ENCODE peak calls at places on chromosomes 11 and 22, in seven cellular contexts. U is psoas muscle, L is lower leg skin, Q is OCI-LY7, W is NB4, X is esophagus squamous epithelium, C is fibroblast of the aortic adventitia. H is an unnamed sample.

GRCh38 chr11:19777032-19777341 is 64.3 kb downstream of the NAV2 start:
- DNase-seq in U (no peak), L (no peak), Q (no peak), W (no peak), X (no peak), C (no peak), H (no peak)

GRCh38 chr11:72195518-72195917 is 3.6 kb downstream of the FOLR1 start:
- DNase-seq in U (no peak), L (no peak), Q (no peak), W (no peak), X (no peak), C (no peak), H (no peak)

GRCh38 chr11:126150256-126150655 is 61.2 kb downstream of the RPUSD4 start:
- DNase-seq in U (no peak), L (no peak), Q (no peak), W (no peak), X (no peak), C (no peak), H (no peak)

GRCh38 chr11:122334546-122335375 is 218.7 kb upstream of the BLID start:
- DNase-seq in U (no peak), L (no peak), Q (no peak), W (peak; percentile 53), X (no peak), C (peak; percentile 76), H (peak; percentile 25)

GRCh38 chr11:101692980-101693379 is 109.2 kb upstream of the TRPC6 start:
- DNase-seq in U (no peak), L (no peak), Q (no peak), W (no peak), X (no peak), C (no peak), H (no peak)

GRCh38 chr11:120344302-120345004 is 8.2 kb downstream of the ARHGEF12 start:
- DNase-seq in U (no peak), L (no peak), Q (peak; percentile 83), W (peak; percentile 94), X (no peak), C (no peak), H (peak; percentile 92)

GRCh38 chr11:120608061-120608460 is 96.5 kb downstream of the GRIK4 start:
- DNase-seq in U (no peak), L (no peak), Q (no peak), W (no peak), X (no peak), C (no peak), H (no peak)

GRCh38 chr11:3157381-3158130 is 7.6 kb downstream of the OSBPL5 start:
- DNase-seq in U (peak; percentile 55), L (no peak), Q (peak; percentile 45), W (peak; percentile 96), X (no peak), C (no peak), H (no peak)

GRCh38 chr11:47565340-47566165 is at the start of gene PTPMT1:
- DNase-seq in U (peak; percentile 86), L (peak; percentile 91), Q (peak; percentile 69), W (peak; percentile 90), X (no peak), C (peak; percentile 46), H (peak; percentile 72)

GRCh38 chr11:73206751-73207280 is 11.3 kb upstream of the P2RY2 start:
- DNase-seq in U (no peak), L (no peak), Q (no peak), W (no peak), X (no peak), C (no peak), H (peak; percentile 3)

GRCh38 chr11:10398525-10398924 is 56.5 kb upstream of the AMPD3 start:
- DNase-seq in U (no peak), L (peak; percentile 84), Q (no peak), W (peak; percentile 67), X (no peak), C (no peak), H (no peak)

GRCh38 chr11:76206327-76207081 is at the start of gene WNT11:
- DNase-seq in U (peak; percentile 82), L (peak; percentile 92), Q (no peak), W (peak; percentile 82), X (no peak), C (peak; percentile 22), H (peak; percentile 29)

GRCh38 chr22:46049726-46050450 is 72.9 kb upstream of the WNT7B start:
- DNase-seq in U (peak; percentile 53), L (peak; percentile 84), Q (no peak), W (peak; percentile 19), X (no peak), C (no peak), H (no peak)

GRCh38 chr11:88402192-88402715 is 64.7 kb upstream of the CTSC start:
- DNase-seq in U (no peak), L (no peak), Q (no peak), W (no peak), X (no peak), C (peak; percentile 80), H (peak; percentile 93)

GRCh38 chr11:7904910-7905309 is 26.2 kb downstream of the OR10A6 start:
- DNase-seq in U (no peak), L (no peak), Q (no peak), W (no peak), X (no peak), C (peak; percentile 79), H (peak; percentile 28)
- TF ChIP-seq CTCF in U (no peak), L (no peak), Q (peak; percentile 13), W (no peak), X (no peak), C (peak; percentile 63), H (peak; percentile 28)

GRCh38 chr11:57529012-57529411 is 1.5 kb downstream of the TIMM10 start:
- DNase-seq in U (no peak), L (no peak), Q (no peak), W (no peak), X (no peak), C (no peak), H (no peak)

GRCh38 chr11:57530596-57531507 is at the start of gene TIMM10:
- DNase-seq in U (peak; percentile 97), L (peak; percentile 99), Q (peak; percentile 99), W (peak; percentile 99), X (peak; percentile 89), C (peak; percentile 94), H (peak; percentile 95)

GRCh38 chr11:57523419-57523818 is 7.1 kb downstream of the TIMM10 start:
- DNase-seq in U (no peak), L (no peak), Q (no peak), W (no peak), X (no peak), C (no peak), H (no peak)

GRCh38 chr11:57530215-57530595 is 349 bp downstream of the TIMM10 start:
- DNase-seq in U (no peak), L (no peak), Q (peak; percentile 25), W (peak; percentile 33), X (no peak), C (no peak), H (no peak)

DNA sequence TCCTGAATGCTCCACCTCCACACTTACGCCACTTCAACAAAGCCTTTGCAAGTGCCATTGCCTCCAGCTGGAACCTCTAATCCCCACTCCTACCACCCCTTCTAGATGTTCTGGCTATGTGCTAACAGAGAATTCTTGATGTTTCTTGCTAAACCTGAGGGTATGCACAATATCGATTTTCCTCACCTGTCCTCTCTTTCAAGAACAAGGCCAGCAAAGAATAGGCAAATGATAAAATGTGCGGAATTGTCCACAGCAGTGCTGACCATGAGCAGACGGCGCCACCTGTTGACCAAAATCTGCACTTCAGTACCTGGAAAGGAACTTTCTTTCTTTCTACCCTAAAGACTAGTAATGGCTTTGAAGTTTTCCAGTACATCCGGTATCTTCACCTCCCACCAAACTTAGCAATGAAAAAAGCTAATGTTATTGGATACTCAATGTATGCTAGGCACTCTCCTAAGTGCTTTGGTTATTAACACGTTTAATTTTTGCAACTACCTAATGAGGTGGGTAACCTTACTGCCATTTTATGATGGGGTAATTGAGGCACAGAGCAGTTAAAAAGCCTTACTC is 3.4 kb downstream of the TIMM10 start:
- DNase-seq in U (peak; percentile 79), L (peak; percentile 92), Q (peak; percentile 75), W (peak; percentile 77), X (no peak), C (peak; percentile 75), H (peak; percentile 67)
- H3K4me3 ChIP-seq in U (no peak overlapping the region), L (no peak overlapping the region), Q (no peak overlapping the region), W (no peak overlapping the region), X (no peak overlapping the region), C (no peak overlapping the region), H (no peak overlapping the region)

DNA sequence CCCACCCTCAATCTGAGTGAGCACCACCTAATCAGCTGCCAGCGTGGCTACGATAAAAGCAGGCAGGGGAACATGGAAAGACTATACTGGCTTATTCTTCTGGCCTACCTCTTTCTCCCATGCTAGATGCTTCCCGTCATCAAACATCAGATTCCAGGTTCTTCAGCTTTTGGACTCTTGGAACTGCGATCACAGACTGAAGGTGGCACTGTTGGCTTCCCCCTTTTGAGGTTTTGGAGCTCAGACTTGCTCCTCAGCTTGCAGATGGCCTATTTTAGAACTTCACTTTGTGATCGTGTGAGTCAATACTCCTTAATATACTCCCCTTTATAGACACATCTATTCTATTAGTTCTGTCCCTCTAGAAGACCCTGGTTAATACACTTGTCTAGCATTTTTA is 543.7 kb upstream of the RAG2 start:
- DNase-seq in U (no peak), L (no peak), Q (no peak), W (peak; percentile 10), X (no peak), C (no peak), H (no peak)
- TF ChIP-seq CTCF in U (no peak), L (no peak), Q (no peak), W (peak; percentile 13), X (no peak), C (no peak), H (no peak)

DNA sequence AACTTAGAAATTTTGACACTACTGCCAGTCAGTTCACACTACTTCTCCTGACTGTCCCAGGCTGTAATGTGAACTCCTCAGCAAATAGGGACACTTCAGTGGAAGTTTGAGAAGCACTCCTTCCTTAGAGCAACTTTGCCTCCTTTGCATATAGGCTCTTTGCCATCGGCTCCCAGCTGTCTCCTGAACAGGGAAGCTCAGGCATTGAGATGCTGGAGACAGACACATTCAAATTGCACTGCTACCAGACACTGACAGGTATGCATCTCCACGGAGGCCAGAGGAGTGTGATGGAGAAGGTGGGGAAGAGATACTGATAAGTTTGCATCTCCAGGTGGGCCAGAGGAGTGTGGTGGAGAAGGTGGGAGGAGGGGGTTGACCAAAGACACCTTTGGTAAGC is 1.4 kb downstream of the TRAPPC4 start:
- DNase-seq in U (no peak), L (no peak), Q (no peak), W (no peak), X (no peak), C (no peak), H (no peak)
- H3K4me3 ChIP-seq in U (peak overlapping the region; percentile 88), L (no peak overlapping the region), Q (peak overlapping the region; percentile 81), W (peak overlapping the region; percentile 100), X (peak overlapping the region; percentile 87), C (peak overlapping the region; percentile 97), H (peak overlapping the region; percentile 95)

H was measured in fibroblast of villous mesenchyme.